ENCODE peak calls at places on chromosomes 4 and X, in six cellular contexts. One of them, this sample, is unnamed.

GRCh38 chr4:52883183-52883621 is 21.1 kb downstream of the RASL11B start:
- DNase-seq in activated CD4-positive, alpha-beta T cell treated with anti-CD3 and anti-CD28 coated beads, Interleukin-2, amount 10 ng/mL, durations not matched to agents 7 days and 5 days: no peak
- DNase-seq in KG1: no peak
- DNase-seq in tibial nerve: no peak
- DNase-seq in stimulated activated naive B cell treated with anti-CD40 and anti-IgM and Interleukin-4, amounts not matched to agents 10 μg/mL and 1 μg/mL and 100 μg/mL, for 72 hours: no peak
- DNase-seq in nucleus accumbens: no peak
- DNase-seq in this sample: no peak

GRCh38 chr4:73831569-73831968 is 4.9 kb upstream of the CXCL6 start:
- DNase-seq in activated CD4-positive, alpha-beta T cell treated with anti-CD3 and anti-CD28 coated beads, Interleukin-2, amount 10 ng/mL, durations not matched to agents 7 days and 5 days: no peak
- DNase-seq in KG1: no peak
- DNase-seq in tibial nerve: no peak
- DNase-seq in stimulated activated naive B cell treated with anti-CD40 and anti-IgM and Interleukin-4, amounts not matched to agents 10 μg/mL and 1 μg/mL and 100 μg/mL, for 72 hours: no peak
- DNase-seq in nucleus accumbens: no peak
- DNase-seq in this sample: no peak

GRCh38 chr4:145034727-145035211 is 63.2 kb downstream of the ANAPC10 start:
- DNase-seq in activated CD4-positive, alpha-beta T cell treated with anti-CD3 and anti-CD28 coated beads, Interleukin-2, amount 10 ng/mL, durations not matched to agents 7 days and 5 days: no peak
- DNase-seq in KG1: no peak
- DNase-seq in tibial nerve: no peak
- DNase-seq in stimulated activated naive B cell treated with anti-CD40 and anti-IgM and Interleukin-4, amounts not matched to agents 10 μg/mL and 1 μg/mL and 100 μg/mL, for 72 hours: no peak
- DNase-seq in nucleus accumbens: no peak
- DNase-seq in this sample: no peak

GRCh38 chr4:168433576-168433975 is 46.7 kb downstream of the DDX60L start:
- DNase-seq in activated CD4-positive, alpha-beta T cell treated with anti-CD3 and anti-CD28 coated beads, Interleukin-2, amount 10 ng/mL, durations not matched to agents 7 days and 5 days: no peak
- DNase-seq in KG1: no peak
- DNase-seq in tibial nerve: no peak
- DNase-seq in stimulated activated naive B cell treated with anti-CD40 and anti-IgM and Interleukin-4, amounts not matched to agents 10 μg/mL and 1 μg/mL and 100 μg/mL, for 72 hours: no peak
- DNase-seq in nucleus accumbens: no peak
- DNase-seq in this sample: no peak

GRCh38 chrX:8783100-8784098 is 17.8 kb downstream of the FAM9A start:
- DNase-seq in activated CD4-positive, alpha-beta T cell treated with anti-CD3 and anti-CD28 coated beads, Interleukin-2, amount 10 ng/mL, durations not matched to agents 7 days and 5 days: peak
- DNase-seq in KG1: no peak
- DNase-seq in tibial nerve: no peak
- DNase-seq in stimulated activated naive B cell treated with anti-CD40 and anti-IgM and Interleukin-4, amounts not matched to agents 10 μg/mL and 1 μg/mL and 100 μg/mL, for 72 hours: peak
- DNase-seq in nucleus accumbens: no peak
- DNase-seq in this sample: no peak

GRCh38 chr4:5517372-5517771 is 191.0 kb downstream of the EVC2 start:
- DNase-seq in activated CD4-positive, alpha-beta T cell treated with anti-CD3 and anti-CD28 coated beads, Interleukin-2, amount 10 ng/mL, durations not matched to agents 7 days and 5 days: no peak
- DNase-seq in KG1: no peak
- DNase-seq in tibial nerve: no peak
- DNase-seq in stimulated activated naive B cell treated with anti-CD40 and anti-IgM and Interleukin-4, amounts not matched to agents 10 μg/mL and 1 μg/mL and 100 μg/mL, for 72 hours: no peak
- DNase-seq in nucleus accumbens: no peak
- DNase-seq in this sample: no peak

GRCh38 chr4:148092316-148093014 is 349.7 kb downstream of the NR3C2 start:
- DNase-seq in activated CD4-positive, alpha-beta T cell treated with anti-CD3 and anti-CD28 coated beads, Interleukin-2, amount 10 ng/mL, durations not matched to agents 7 days and 5 days: no peak
- DNase-seq in KG1: no peak
- DNase-seq in tibial nerve: no peak
- DNase-seq in stimulated activated naive B cell treated with anti-CD40 and anti-IgM and Interleukin-4, amounts not matched to agents 10 μg/mL and 1 μg/mL and 100 μg/mL, for 72 hours: no peak
- DNase-seq in nucleus accumbens: no peak
- DNase-seq in this sample: no peak

GRCh38 chr4:169811476-169811875 is 53.7 kb upstream of the HPF1 start:
- DNase-seq in activated CD4-positive, alpha-beta T cell treated with anti-CD3 and anti-CD28 coated beads, Interleukin-2, amount 10 ng/mL, durations not matched to agents 7 days and 5 days: no peak
- DNase-seq in KG1: no peak
- DNase-seq in tibial nerve: no peak
- DNase-seq in stimulated activated naive B cell treated with anti-CD40 and anti-IgM and Interleukin-4, amounts not matched to agents 10 μg/mL and 1 μg/mL and 100 μg/mL, for 72 hours: no peak
- DNase-seq in nucleus accumbens: no peak
- DNase-seq in this sample: no peak

GRCh38 chrX:47145408-47146120 is 543 bp downstream of the RBM10 start:
- DNase-seq in activated CD4-positive, alpha-beta T cell treated with anti-CD3 and anti-CD28 coated beads, Interleukin-2, amount 10 ng/mL, durations not matched to agents 7 days and 5 days: no peak
- DNase-seq in KG1: no peak
- DNase-seq in tibial nerve: no peak
- DNase-seq in stimulated activated naive B cell treated with anti-CD40 and anti-IgM and Interleukin-4, amounts not matched to agents 10 μg/mL and 1 μg/mL and 100 μg/mL, for 72 hours: no peak
- DNase-seq in nucleus accumbens: peak
- DNase-seq in this sample: no peak

GRCh38 chrX:23779025-23779424 is 3.9 kb upstream of the SAT1 start:
- DNase-seq in activated CD4-positive, alpha-beta T cell treated with anti-CD3 and anti-CD28 coated beads, Interleukin-2, amount 10 ng/mL, durations not matched to agents 7 days and 5 days: no peak
- DNase-seq in KG1: no peak
- DNase-seq in tibial nerve: no peak
- DNase-seq in stimulated activated naive B cell treated with anti-CD40 and anti-IgM and Interleukin-4, amounts not matched to agents 10 μg/mL and 1 μg/mL and 100 μg/mL, for 72 hours: no peak
- DNase-seq in nucleus accumbens: no peak
- DNase-seq in this sample: no peak

GRCh38 chr4:1554876-1555265 is 129.2 kb downstream of the FAM53A start:
- DNase-seq in activated CD4-positive, alpha-beta T cell treated with anti-CD3 and anti-CD28 coated beads, Interleukin-2, amount 10 ng/mL, durations not matched to agents 7 days and 5 days: no peak
- DNase-seq in KG1: no peak
- DNase-seq in tibial nerve: no peak
- DNase-seq in stimulated activated naive B cell treated with anti-CD40 and anti-IgM and Interleukin-4, amounts not matched to agents 10 μg/mL and 1 μg/mL and 100 μg/mL, for 72 hours: no peak
- DNase-seq in nucleus accumbens: no peak
- DNase-seq in this sample: no peak

GRCh38 chr4:148782284-148782683 is 340.1 kb upstream of the NR3C2 start:
- DNase-seq in activated CD4-positive, alpha-beta T cell treated with anti-CD3 and anti-CD28 coated beads, Interleukin-2, amount 10 ng/mL, durations not matched to agents 7 days and 5 days: no peak
- DNase-seq in KG1: no peak
- DNase-seq in tibial nerve: no peak
- DNase-seq in stimulated activated naive B cell treated with anti-CD40 and anti-IgM and Interleukin-4, amounts not matched to agents 10 μg/mL and 1 μg/mL and 100 μg/mL, for 72 hours: no peak
- DNase-seq in nucleus accumbens: no peak
- DNase-seq in this sample: no peak

GRCh38 chr4:114807759-114808404 is 209.3 kb downstream of the UGT8 start:
- DNase-seq in activated CD4-positive, alpha-beta T cell treated with anti-CD3 and anti-CD28 coated beads, Interleukin-2, amount 10 ng/mL, durations not matched to agents 7 days and 5 days: peak
- DNase-seq in KG1: peak
- DNase-seq in tibial nerve: no peak
- DNase-seq in stimulated activated naive B cell treated with anti-CD40 and anti-IgM and Interleukin-4, amounts not matched to agents 10 μg/mL and 1 μg/mL and 100 μg/mL, for 72 hours: peak
- DNase-seq in nucleus accumbens: no peak
- DNase-seq in this sample: no peak

GRCh38 chr4:24915121-24915922 is 2.5 kb upstream of the CCDC149 start:
- DNase-seq in activated CD4-positive, alpha-beta T cell treated with anti-CD3 and anti-CD28 coated beads, Interleukin-2, amount 10 ng/mL, durations not matched to agents 7 days and 5 days: no peak
- DNase-seq in KG1: no peak
- DNase-seq in tibial nerve: no peak
- DNase-seq in stimulated activated naive B cell treated with anti-CD40 and anti-IgM and Interleukin-4, amounts not matched to agents 10 μg/mL and 1 μg/mL and 100 μg/mL, for 72 hours: no peak
- DNase-seq in nucleus accumbens: no peak
- DNase-seq in this sample: no peak

GRCh38 chr4:76802546-76803021 is 95.4 kb downstream of the SOWAHB start:
- DNase-seq in activated CD4-positive, alpha-beta T cell treated with anti-CD3 and anti-CD28 coated beads, Interleukin-2, amount 10 ng/mL, durations not matched to agents 7 days and 5 days: no peak
- DNase-seq in KG1: no peak
- DNase-seq in tibial nerve: no peak
- DNase-seq in stimulated activated naive B cell treated with anti-CD40 and anti-IgM and Interleukin-4, amounts not matched to agents 10 μg/mL and 1 μg/mL and 100 μg/mL, for 72 hours: no peak
- DNase-seq in nucleus accumbens: no peak
- DNase-seq in this sample: no peak

GRCh38 chrX:47540754-47541538 is 20.1 kb upstream of the ARAF start:
- DNase-seq in activated CD4-positive, alpha-beta T cell treated with anti-CD3 and anti-CD28 coated beads, Interleukin-2, amount 10 ng/mL, durations not matched to agents 7 days and 5 days: no peak
- DNase-seq in KG1: no peak
- DNase-seq in tibial nerve: peak
- DNase-seq in stimulated activated naive B cell treated with anti-CD40 and anti-IgM and Interleukin-4, amounts not matched to agents 10 μg/mL and 1 μg/mL and 100 μg/mL, for 72 hours: no peak
- DNase-seq in nucleus accumbens: peak
- DNase-seq in this sample: peak

GRCh38 chrX:13093489-13094140 is 49.2 kb upstream of the FAM9C start:
- DNase-seq in activated CD4-positive, alpha-beta T cell treated with anti-CD3 and anti-CD28 coated beads, Interleukin-2, amount 10 ng/mL, durations not matched to agents 7 days and 5 days: no peak
- DNase-seq in KG1: no peak
- DNase-seq in tibial nerve: no peak
- DNase-seq in stimulated activated naive B cell treated with anti-CD40 and anti-IgM and Interleukin-4, amounts not matched to agents 10 μg/mL and 1 μg/mL and 100 μg/mL, for 72 hours: no peak
- DNase-seq in nucleus accumbens: no peak
- DNase-seq in this sample: no peak

GRCh38 chrX:155949098-155949497 is 48.4 kb upstream of the IL9R start:
- DNase-seq in activated CD4-positive, alpha-beta T cell treated with anti-CD3 and anti-CD28 coated beads, Interleukin-2, amount 10 ng/mL, durations not matched to agents 7 days and 5 days: no peak
- DNase-seq in KG1: no peak
- DNase-seq in tibial nerve: no peak
- DNase-seq in stimulated activated naive B cell treated with anti-CD40 and anti-IgM and Interleukin-4, amounts not matched to agents 10 μg/mL and 1 μg/mL and 100 μg/mL, for 72 hours: no peak
- DNase-seq in nucleus accumbens: no peak
- DNase-seq in this sample: no peak

GRCh38 chr4:32172761-32173160 is 1452.6 kb downstream of the PCDH7 start:
- DNase-seq in activated CD4-positive, alpha-beta T cell treated with anti-CD3 and anti-CD28 coated beads, Interleukin-2, amount 10 ng/mL, durations not matched to agents 7 days and 5 days: no peak
- DNase-seq in KG1: no peak
- DNase-seq in tibial nerve: no peak
- DNase-seq in stimulated activated naive B cell treated with anti-CD40 and anti-IgM and Interleukin-4, amounts not matched to agents 10 μg/mL and 1 μg/mL and 100 μg/mL, for 72 hours: no peak
- DNase-seq in nucleus accumbens: no peak
- DNase-seq in this sample: no peak

GRCh38 chr4:133190098-133190497 is 41.0 kb downstream of the PCDH10 start:
- DNase-seq in activated CD4-positive, alpha-beta T cell treated with anti-CD3 and anti-CD28 coated beads, Interleukin-2, amount 10 ng/mL, durations not matched to agents 7 days and 5 days: no peak
- DNase-seq in KG1: no peak
- DNase-seq in tibial nerve: no peak
- DNase-seq in stimulated activated naive B cell treated with anti-CD40 and anti-IgM and Interleukin-4, amounts not matched to agents 10 μg/mL and 1 μg/mL and 100 μg/mL, for 72 hours: no peak
- DNase-seq in nucleus accumbens: no peak
- DNase-seq in this sample: no peak

GRCh38 chrX:82219129-82219528 is 1017.2 kb downstream of the SH3BGRL start:
- DNase-seq in activated CD4-positive, alpha-beta T cell treated with anti-CD3 and anti-CD28 coated beads, Interleukin-2, amount 10 ng/mL, durations not matched to agents 7 days and 5 days: no peak
- DNase-seq in KG1: no peak
- DNase-seq in tibial nerve: no peak
- DNase-seq in stimulated activated naive B cell treated with anti-CD40 and anti-IgM and Interleukin-4, amounts not matched to agents 10 μg/mL and 1 μg/mL and 100 μg/mL, for 72 hours: no peak
- DNase-seq in nucleus accumbens: no peak
- DNase-seq in this sample: peak

This sample was measured in posterior cingulate gyrus.